ENCODE peak calls at places on chromosomes 5 and 9, in ten cellular contexts. I, P, R, V, C, A, Q, L, B and K are unnamed samples.
A peak's percentile ranks its signal among the peaks of the same experiment; 100 is the strongest.

GRCh38 chr9:137551656-137552534 is at the start of gene MRPL41:
- DNase-seq in I (peak; percentile 96), P (peak; percentile 90), R (peak; percentile 90), V (peak; percentile 90), C (peak; percentile 79), A (peak; percentile 73), Q (peak; percentile 87), L (peak; percentile 94), B (peak; percentile 86), K (peak; percentile 97)

GRCh38 chr5:175059687-175060194 is 335.4 kb downstream of the MSX2 start:
- DNase-seq in I (no peak), P (no peak), R (peak; percentile 40), V (no peak), C (no peak), A (peak; percentile 1), Q (peak; percentile 15), L (no peak), B (peak; percentile 2), K (peak; percentile 92)

GRCh38 chr5:151601376-151601775 is 10.2 kb upstream of the FAT2 start:
- DNase-seq in I (no peak), P (no peak), R (no peak), V (no peak), C (no peak), A (no peak), Q (no peak), L (no peak), B (no peak), K (no peak)

GRCh38 chr5:151251001-151251551 is 1.9 kb upstream of the GM2A start:
- DNase-seq in I (no peak), P (no peak), R (no peak), V (no peak), C (no peak), A (no peak), Q (no peak), L (no peak), B (no peak), K (no peak)

GRCh38 chr5:145903862-145904261 is 31.0 kb upstream of the GRXCR2 start:
- DNase-seq in I (no peak), P (no peak), R (no peak), V (peak; percentile 5), C (no peak), A (peak; percentile 80), Q (no peak), L (no peak), B (no peak), K (no peak)

GRCh38 chr9:129174724-129175514 is 3.1 kb downstream of the IER5L start:
- DNase-seq in I (peak; percentile 86), P (peak; percentile 61), R (peak; percentile 90), V (peak; percentile 68), C (peak; percentile 67), A (peak; percentile 94), Q (peak; percentile 94), L (peak; percentile 82), B (peak; percentile 91), K (peak; percentile 85)

GRCh38 chr9:100216178-100216787 is 117.2 kb downstream of the INVS start:
- DNase-seq in I (no peak), P (peak; percentile 63), R (peak; percentile 50), V (peak; percentile 67), C (no peak), A (peak; percentile 65), Q (no peak), L (no peak), B (peak; percentile 76), K (peak; percentile 92)

GRCh38 chr9:12640021-12640587 is 53.1 kb upstream of the TYRP1 start:
- DNase-seq in I (no peak), P (no peak), R (no peak), V (peak; percentile 57), C (no peak), A (peak; percentile 71), Q (no peak), L (no peak), B (peak; percentile 87), K (no peak)

GRCh38 chr5:179274321-179275315 is 70.6 kb downstream of the ADAMTS2 start:
- DNase-seq in I (peak; percentile 24), P (no peak), R (no peak), V (no peak), C (no peak), A (no peak), Q (peak; percentile 36), L (no peak), B (no peak), K (no peak)

DNA sequence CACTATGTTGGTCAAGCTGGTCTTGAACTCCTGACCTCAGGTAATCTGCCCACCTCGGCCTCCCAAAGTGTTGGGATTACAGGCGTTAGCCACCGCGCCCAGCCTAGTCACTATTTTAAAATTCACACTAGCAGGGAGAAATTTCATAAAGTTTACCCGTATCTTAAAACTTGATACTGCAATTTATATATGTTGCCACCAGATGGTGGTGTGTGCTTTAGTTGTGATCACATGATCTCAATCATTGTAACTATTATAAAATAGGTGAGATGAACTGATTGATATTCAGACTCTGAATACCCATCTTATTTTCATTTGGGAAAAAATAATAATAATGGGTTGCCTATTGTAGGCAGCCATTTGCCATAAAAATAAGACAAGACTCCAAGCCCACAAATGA is 1330.4 kb upstream of the WWC1 start:
- DNase-seq in I (no peak), P (no peak), R (no peak), V (peak; percentile 41), C (no peak), A (no peak), Q (no peak), L (no peak), B (peak; percentile 8), K (no peak)
- TF ChIP-seq CTCF in I (peak; percentile 21), P (no peak), R (peak; percentile 12), V (peak; percentile 50), C (peak; percentile 53), A (no peak), Q (no peak), L (no peak), B (peak; percentile 4), K (peak; percentile 78)

DNA sequence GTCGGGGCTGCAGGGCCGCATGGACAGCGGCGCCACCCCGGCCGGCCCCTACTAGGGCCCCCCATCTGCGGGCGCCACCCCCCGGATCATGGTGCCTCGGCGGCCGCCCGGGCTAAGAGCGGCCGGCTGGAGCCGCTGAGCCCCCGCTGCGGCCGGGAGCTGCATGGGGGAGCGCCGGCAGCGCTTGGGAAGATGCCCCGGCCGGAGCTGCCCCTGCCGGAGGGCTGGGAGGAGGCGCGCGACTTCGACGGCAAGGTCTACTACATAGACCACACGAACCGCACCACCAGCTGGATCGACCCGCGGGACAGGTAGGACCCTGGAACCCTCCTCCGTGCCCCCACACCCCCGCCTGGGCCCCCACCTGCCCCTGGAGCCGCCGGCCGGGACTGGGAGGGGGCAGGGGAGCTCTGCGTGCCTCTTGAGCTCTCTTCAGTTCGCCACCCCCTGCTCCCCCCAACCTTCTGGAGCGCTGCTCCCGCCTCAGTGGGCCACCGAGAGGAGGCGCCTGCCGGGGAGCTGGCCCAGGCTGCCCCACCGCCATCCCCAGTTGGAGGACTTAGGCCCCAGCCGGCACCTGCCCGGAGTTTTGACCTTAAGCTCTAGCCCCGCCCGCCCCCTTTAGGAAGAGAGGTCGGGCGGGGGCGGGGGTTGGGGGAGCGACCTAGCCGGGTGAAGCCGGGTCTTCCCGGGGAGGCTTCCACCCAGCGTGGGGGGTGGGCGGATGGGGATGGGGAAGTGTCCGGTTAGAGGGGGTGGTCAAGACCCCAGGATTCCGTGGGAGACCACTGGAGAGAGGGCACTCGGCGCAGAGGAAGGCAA is 727 bp downstream of the WWC1 start:
- DNase-seq in I (peak; percentile 78), P (no peak), R (no peak), V (no peak), C (no peak), A (no peak), Q (no peak), L (peak; percentile 28), B (no peak), K (peak; percentile 86)
- TF ChIP-seq CTCF in I (no peak), P (no peak), R (no peak), V (no peak), C (no peak), A (no peak), Q (no peak), L (no peak), B (peak; percentile 8), K (peak; percentile 57)

DNA sequence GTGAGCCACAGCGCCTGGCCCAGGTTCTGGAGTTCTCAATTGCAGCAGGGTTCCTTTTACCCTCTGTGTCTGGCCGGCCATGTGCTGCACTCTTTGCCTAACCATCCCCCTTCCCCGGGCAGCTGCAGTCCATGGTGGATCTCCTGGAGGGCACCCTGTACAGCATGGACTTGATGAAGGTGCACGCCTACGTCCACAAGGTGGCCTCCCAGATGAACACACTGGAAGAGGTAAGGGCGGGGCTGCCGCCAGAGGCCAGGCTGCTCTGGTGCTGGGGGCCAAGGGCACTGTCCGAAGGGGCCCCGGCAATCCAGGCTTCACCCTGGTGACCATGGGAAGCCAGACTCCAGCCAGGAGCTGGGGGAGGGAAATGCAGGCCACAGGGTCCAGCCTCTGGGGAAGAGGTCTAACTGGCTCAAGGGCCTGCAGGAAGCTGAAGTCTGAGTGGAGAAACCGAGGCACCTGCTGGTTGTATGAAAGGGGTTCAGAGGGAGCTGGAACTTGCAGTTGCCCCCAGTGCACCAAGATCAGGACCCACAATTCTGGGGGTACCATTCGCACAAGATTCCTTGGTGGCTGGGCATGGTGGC is 18.1 kb downstream of the OLFML2A start:
- DNase-seq in I (no peak), P (no peak), R (no peak), V (peak; percentile 42), C (peak; percentile 49), A (no peak), Q (no peak), L (no peak), B (no peak), K (no peak)
- TF ChIP-seq CTCF in I (no peak), P (no peak), R (no peak), V (peak; percentile 44), C (peak; percentile 46), A (no peak), Q (no peak), L (no peak), B (no peak), K (peak; percentile 52)

DNA sequence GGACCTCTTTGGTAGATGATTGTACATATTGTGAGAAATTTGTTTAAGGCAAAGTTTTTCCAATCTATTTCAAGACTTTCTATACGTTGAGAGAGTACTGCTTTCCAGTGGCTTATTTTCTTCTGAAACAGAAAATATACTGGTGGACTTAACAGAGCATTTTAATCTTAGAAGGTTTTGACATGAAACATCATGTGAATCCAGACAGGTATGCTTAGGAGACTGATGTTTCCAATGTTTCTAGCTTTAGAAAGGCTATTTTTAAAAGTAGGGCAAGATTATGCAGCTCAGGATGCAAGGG is 71.0 kb downstream of the PIK3R1 start:
- DNase-seq in I (no peak), P (no peak), R (no peak), V (no peak), C (no peak), A (no peak), Q (no peak), L (no peak), B (no peak), K (no peak)
- TF ChIP-seq CTCF in I (peak; percentile 22), P (no peak), R (no peak), V (no peak), C (peak; percentile 18), A (no peak), Q (no peak), L (no peak), B (no peak), K (no peak)